ENCODE peak calls at places on chromosomes 7 and 10, in nine cellular contexts. P, B, W, F, N, C, E, R and Q are unnamed samples. For H3K9me3 and H3K4me1, the result is how much of the 10 kb centered on the place peaks cover.

GRCh38 chr7:94888542-94888941 is 18.9 kb upstream of the PPP1R9A start:
- DNase-seq in P (no peak), B (peak), W (no peak), F (peak), N (peak), C (no peak), E (peak), R (no peak), Q (no peak)

GRCh38 chr10:129942936-129943724 is 20.9 kb downstream of the EBF3 start:
- DNase-seq in P (no peak), B (no peak), W (no peak), F (no peak), N (no peak), C (peak), E (no peak), R (no peak), Q (no peak)

GRCh38 chr7:108140674-108141073 is 10.5 kb upstream of the LAMB4 start:
- DNase-seq in P (no peak), B (no peak), W (no peak), F (no peak), N (no peak), C (no peak), E (no peak), R (no peak), Q (no peak)

GRCh38 chr7:128215739-128216138 is 25.3 kb upstream of the LEP start:
- DNase-seq in P (no peak), B (no peak), W (no peak), F (no peak), N (peak), C (no peak), E (no peak), R (no peak), Q (no peak)

GRCh38 chr7:76409537-76409936 is at the start of gene SSC4D:
- DNase-seq in P (no peak), B (no peak), W (no peak), F (no peak), N (no peak), C (no peak), E (peak), R (no peak), Q (no peak)

GRCh38 chr10:62805139-62806092 is 896 bp downstream of the ADO start:
- DNase-seq in P (no peak), B (peak), W (peak), F (peak), N (peak), C (no peak), E (peak), R (peak), Q (no peak)

GRCh38 chr10:87973635-87974034 is 110.2 kb downstream of the PTEN start:
- DNase-seq in P (no peak), B (no peak), W (no peak), F (no peak), N (no peak), C (no peak), E (no peak), R (no peak), Q (no peak)

GRCh38 chr10:102620615-102621417 is 23.5 kb upstream of the TRIM8 start:
- DNase-seq in P (no peak), B (no peak), W (peak), F (no peak), N (peak), C (no peak), E (no peak), R (no peak), Q (no peak)

DNA sequence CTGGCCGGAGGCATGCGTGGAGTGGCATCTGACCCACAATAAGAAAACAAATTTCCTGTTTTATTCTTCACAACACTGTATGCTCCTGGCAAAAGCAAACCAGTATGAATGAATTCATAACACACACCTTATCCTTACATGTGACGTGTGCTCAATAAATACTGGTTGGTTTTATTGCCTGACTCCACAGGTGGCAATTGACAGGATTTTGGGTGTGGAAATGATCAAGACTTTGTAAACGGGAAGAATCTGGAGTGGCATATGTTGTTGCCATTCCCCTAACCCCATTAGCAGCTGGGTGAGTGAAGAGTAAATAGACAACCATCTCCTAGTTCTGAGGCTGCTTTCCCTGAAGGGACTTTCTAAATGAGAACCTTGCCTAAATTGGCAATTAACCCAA is 215.5 kb upstream of the AOAH start:
- DNase-seq in P (no peak), B (no peak), W (no peak), F (no peak), N (no peak), C (no peak), E (no peak), R (no peak), Q (no peak)
- H3K9me3 ChIP-seq in P (half or more), B (under half), W (half or more), F (under half), N (under half), C (under half), E (under half), R (under half), Q (under half)

DNA sequence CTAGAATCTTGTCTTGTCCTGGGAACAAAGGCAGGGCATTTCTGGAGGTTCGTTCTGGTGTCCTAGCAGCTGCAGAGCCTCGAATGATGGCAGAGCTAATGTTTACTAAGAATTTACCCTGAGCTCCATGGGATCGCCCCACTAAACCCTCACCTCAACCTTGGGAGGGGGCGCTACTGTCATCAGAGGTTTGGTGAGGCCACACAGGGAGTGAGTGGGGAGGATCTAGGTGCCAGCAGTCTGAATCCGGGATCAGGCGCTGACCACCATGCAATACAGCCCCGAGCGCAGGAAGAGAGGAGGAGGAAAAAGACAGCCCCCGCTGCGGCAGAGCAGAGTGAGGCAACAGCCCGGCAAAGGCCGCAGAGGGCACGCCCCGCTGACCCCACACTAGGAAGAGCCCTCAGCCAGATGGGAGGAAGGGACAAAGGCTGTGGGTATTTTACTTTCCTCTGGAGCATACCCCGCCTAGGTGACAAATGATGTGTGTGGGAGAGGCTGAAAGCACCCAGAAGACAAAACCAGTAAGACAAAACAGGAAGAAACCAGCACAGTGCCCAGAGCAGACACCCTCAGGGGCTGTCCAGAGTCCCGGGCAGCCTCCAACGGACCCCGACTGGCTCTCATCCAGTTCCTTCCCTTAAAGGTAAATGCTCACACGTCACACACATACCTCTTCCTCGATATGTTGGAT is 103.5 kb downstream of the FAM53B start:
- DNase-seq in P (no peak), B (no peak), W (peak), F (no peak), N (peak), C (no peak), E (no peak), R (peak), Q (no peak)
- H3K4me1 ChIP-seq in P (half or more), B (under half), W (half or more), F (under half), N (under half), C (under half), E (under half), R (under half), Q (half or more)

GRCh38 chr7:36941359-36941758 is 217.1 kb upstream of the AOAH start:
- DNase-seq in P (no peak), B (no peak), W (no peak), F (no peak), N (no peak), C (no peak), E (no peak), R (no peak), Q (no peak)
- H3K9me3 ChIP-seq in P (half or more), B (under half), W (half or more), F (under half), N (under half), C (under half), E (under half), R (under half), Q (under half)

GRCh38 chr7:40742270-40742669 is 607.5 kb downstream of the SUGCT start:
- DNase-seq in P (no peak), B (no peak), W (no peak), F (no peak), N (no peak), C (no peak), E (no peak), R (no peak), Q (no peak)

GRCh38 chr7:40747856-40748255 is 613.1 kb downstream of the SUGCT start:
- DNase-seq in P (no peak), B (no peak), W (no peak), F (no peak), N (no peak), C (no peak), E (no peak), R (no peak), Q (no peak)

GRCh38 chr7:40749877-40750276 is 615.1 kb downstream of the SUGCT start:
- DNase-seq in P (no peak), B (no peak), W (no peak), F (no peak), N (no peak), C (peak), E (no peak), R (no peak), Q (no peak)

DNA sequence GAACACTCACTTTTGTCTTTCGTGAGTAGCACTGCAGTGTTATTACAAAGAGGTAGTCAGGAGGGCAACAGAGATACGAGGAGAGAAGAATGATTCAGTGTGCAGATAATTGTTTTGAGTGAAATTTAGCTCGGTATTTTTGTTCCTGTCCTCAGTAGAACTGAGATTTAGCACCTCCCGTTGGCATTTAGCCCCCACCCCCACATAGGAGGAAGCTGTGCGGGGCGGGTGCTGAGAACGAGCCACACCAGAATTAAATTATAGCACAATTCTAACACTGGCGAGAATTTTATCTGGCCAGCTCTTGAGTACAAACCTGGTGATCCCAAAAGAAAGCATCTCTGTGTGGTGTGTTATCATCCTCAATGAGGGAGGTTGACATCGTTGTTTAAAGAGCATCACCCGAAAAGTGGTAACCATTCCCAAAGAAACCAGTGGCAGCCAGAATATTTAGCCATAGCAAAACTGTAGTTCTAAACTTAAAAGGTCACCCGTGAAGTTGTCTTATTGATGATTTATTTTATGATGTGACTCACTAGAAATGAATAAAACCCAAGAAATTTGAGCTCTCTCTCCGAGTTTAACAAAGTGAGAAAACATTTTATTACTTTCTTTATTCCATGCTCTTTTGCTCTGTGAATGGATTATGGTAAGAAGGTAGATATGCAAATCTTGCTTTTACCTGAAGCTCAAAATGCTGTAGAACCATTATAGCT is 612.2 kb downstream of the SUGCT start:
- DNase-seq in P (no peak), B (no peak), W (no peak), F (no peak), N (no peak), C (no peak), E (no peak), R (no peak), Q (no peak)
- H3K4me1 ChIP-seq in P (under half), B (under half), W (under half), F (under half), N (under half), C (under half), E (under half), R (under half), Q (under half)

GRCh38 chr7:13846386-13846785 is 143.1 kb downstream of the ETV1 start:
- DNase-seq in P (no peak), B (no peak), W (no peak), F (no peak), N (no peak), C (no peak), E (no peak), R (no peak), Q (no peak)
- H3K9me3 ChIP-seq in P (under half), B (under half), W (under half), F (under half), N (under half), C (under half), E (under half), R (under half), Q (under half)

GRCh38 chr7:104980440-104980839 is 33.6 kb upstream of the KMT2E start:
- DNase-seq in P (no peak), B (no peak), W (no peak), F (no peak), N (no peak), C (no peak), E (no peak), R (no peak), Q (no peak)
- H3K4me1 ChIP-seq in P (under half), B (under half), W (half or more), F (half or more), N (under half), C (half or more), E (half or more), R (under half), Q (under half)

DNA sequence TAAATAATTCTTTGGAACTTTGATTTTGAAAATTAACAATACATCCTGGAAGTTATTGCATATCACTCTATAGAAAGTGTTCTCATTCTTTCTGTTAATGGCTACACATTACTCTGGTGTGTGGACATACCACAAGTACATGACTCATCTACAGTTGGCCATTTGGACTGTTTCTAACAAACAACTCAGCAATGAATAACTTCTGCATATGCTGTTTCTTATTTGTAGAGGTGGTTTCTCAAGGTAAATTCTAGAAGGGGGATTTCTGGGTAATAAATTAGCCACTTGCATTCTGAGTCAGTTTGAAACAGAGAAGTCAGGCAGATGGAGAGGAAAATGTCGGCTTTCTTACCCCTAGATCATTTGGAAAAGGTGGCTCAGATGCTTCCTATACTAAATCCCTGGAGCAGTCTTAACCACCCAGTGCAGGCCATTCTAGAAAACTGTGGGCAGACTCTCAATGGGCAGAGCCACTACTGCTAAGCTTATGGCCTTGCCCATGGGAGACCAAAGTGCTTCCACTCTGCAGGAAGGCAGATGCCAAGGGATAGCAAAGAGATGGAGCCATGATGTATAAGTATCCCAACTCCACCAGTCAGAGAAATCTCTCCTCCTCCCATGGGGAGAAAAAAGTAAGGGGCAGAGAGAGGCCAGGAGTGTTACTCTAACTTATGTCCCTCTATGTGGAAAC is 194.0 kb upstream of the PLPP4 start:
- DNase-seq in P (no peak), B (no peak), W (no peak), F (no peak), N (no peak), C (no peak), E (no peak), R (no peak), Q (no peak)
- H3K9me3 ChIP-seq in P (under half), B (under half), W (under half), F (under half), N (under half), C (under half), E (under half), R (under half), Q (under half)

DNA sequence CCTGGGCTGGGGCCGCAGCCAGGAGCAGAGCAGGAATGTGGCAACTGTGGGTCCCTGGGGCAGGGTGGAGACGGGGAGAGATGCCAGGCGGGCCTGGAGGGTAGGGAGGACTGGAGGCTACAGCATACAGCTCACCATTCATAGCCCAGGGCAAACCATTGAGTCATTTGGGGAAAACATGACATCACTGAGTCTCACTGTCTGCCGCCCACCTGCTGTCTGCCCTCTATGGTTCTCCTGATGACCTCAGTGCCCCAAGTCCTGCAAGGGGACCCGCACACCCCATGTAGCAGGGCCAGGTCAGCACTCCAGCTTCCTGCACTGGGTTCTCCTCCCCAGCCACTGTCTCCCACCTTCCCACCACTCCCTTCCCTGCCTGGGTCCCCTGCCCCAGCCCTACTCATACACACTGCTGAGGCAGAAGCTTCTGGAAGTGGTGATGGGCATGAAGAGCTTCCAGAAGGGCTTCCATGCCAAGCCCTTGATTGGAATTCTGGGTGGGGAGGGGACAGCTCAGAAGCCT is 10.4 kb downstream of the CHST3 start:
- DNase-seq in P (no peak), B (peak), W (no peak), F (no peak), N (peak), C (peak), E (no peak), R (no peak), Q (no peak)
- H3K4me1 ChIP-seq in P (under half), B (half or more), W (half or more), F (under half), N (under half), C (half or more), E (half or more), R (under half), Q (under half)

DNA sequence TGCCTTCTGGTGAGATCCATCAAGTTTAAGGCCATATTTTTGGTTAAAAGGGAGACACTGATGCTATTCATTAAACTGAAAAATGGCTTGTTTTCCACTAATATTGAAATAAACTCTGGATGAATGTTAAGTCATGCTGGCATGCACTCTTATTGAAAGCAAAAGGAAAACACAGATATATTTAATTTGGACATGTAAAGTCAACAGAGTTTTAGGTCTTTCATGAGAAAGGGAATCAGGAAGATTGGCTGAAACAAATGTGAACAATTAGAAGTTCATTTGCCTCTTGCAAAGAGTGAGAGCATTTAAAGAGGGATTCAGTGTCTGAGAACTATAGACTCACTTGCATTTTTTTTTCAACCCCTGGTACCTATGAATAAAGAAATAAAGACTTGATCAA is 879.3 kb downstream of the LRMDA start:
- DNase-seq in P (no peak), B (no peak), W (no peak), F (no peak), N (no peak), C (no peak), E (no peak), R (no peak), Q (no peak)
- H3K9me3 ChIP-seq in P (under half), B (under half), W (under half), F (under half), N (under half), C (under half), E (under half), R (under half), Q (under half)

GRCh38 chr10:97550336-97551149 is 22.0 kb upstream of the ANKRD2 start:
- DNase-seq in P (no peak), B (no peak), W (no peak), F (no peak), N (no peak), C (no peak), E (no peak), R (no peak), Q (no peak)

GRCh38 chr10:97547889-97548485 is 24.6 kb upstream of the ANKRD2 start:
- DNase-seq in P (no peak), B (no peak), W (no peak), F (no peak), N (no peak), C (no peak), E (no peak), R (no peak), Q (no peak)

GRCh38 chr10:97548828-97549455 is 23.6 kb upstream of the ANKRD2 start:
- DNase-seq in P (no peak), B (no peak), W (no peak), F (no peak), N (no peak), C (no peak), E (no peak), R (no peak), Q (no peak)

GRCh38 chr10:97551271-97551670 is 21.3 kb upstream of the ANKRD2 start:
- DNase-seq in P (no peak), B (no peak), W (no peak), F (no peak), N (no peak), C (no peak), E (no peak), R (no peak), Q (no peak)

GRCh38 chr10:97549587-97550322 is 22.8 kb upstream of the ANKRD2 start:
- DNase-seq in P (no peak), B (no peak), W (no peak), F (no peak), N (no peak), C (no peak), E (no peak), R (no peak), Q (no peak)
- H3K4me1 ChIP-seq in P (under half), B (under half), W (under half), F (under half), N (under half), C (under half), E (under half), R (under half), Q (under half)